ENCODE peak calls at places on chromosomes 7 and 10, in ten cellular contexts. One of them, this sample, is unnamed.

GRCh38 chr7:26419198-26419597 is 127.5 kb downstream of the SNX10 start:
- DNase-seq in upper lobe of left lung: no peak
- DNase-seq in HepG2: no peak
- DNase-seq in H1: no peak
- DNase-seq in sigmoid colon: no peak
- DNase-seq in esophagus muscularis mucosa: no peak
- DNase-seq in transverse colon: no peak
- DNase-seq in GM23338: no peak
- DNase-seq in stomach: no peak
- DNase-seq in breast epithelium: no peak
- DNase-seq in this sample: no peak

GRCh38 chr7:2052657-2053048 is 180.1 kb downstream of the MAD1L1 start:
- DNase-seq in upper lobe of left lung: no peak
- DNase-seq in HepG2: no peak
- DNase-seq in H1: no peak
- DNase-seq in sigmoid colon: no peak
- DNase-seq in esophagus muscularis mucosa: no peak
- DNase-seq in transverse colon: no peak
- DNase-seq in GM23338: no peak
- DNase-seq in stomach: no peak
- DNase-seq in breast epithelium: no peak
- DNase-seq in this sample: no peak

GRCh38 chr7:11228515-11228914 is 254.8 kb downstream of the PHF14 start:
- DNase-seq in upper lobe of left lung: peak
- DNase-seq in HepG2: no peak
- DNase-seq in H1: no peak
- DNase-seq in sigmoid colon: peak
- DNase-seq in esophagus muscularis mucosa: peak
- DNase-seq in transverse colon: peak
- DNase-seq in GM23338: no peak
- DNase-seq in stomach: peak
- DNase-seq in breast epithelium: no peak
- DNase-seq in this sample: no peak

GRCh38 chr10:70759769-70760168 is 25.4 kb downstream of the TBATA start:
- DNase-seq in upper lobe of left lung: no peak
- DNase-seq in HepG2: no peak
- DNase-seq in H1: peak
- DNase-seq in sigmoid colon: peak
- DNase-seq in esophagus muscularis mucosa: no peak
- DNase-seq in transverse colon: no peak
- DNase-seq in GM23338: peak
- DNase-seq in stomach: no peak
- DNase-seq in breast epithelium: no peak
- DNase-seq in this sample: no peak

GRCh38 chr7:12111461-12112405 is 99.4 kb upstream of the TMEM106B start:
- DNase-seq in upper lobe of left lung: peak
- DNase-seq in HepG2: no peak
- DNase-seq in H1: peak
- DNase-seq in sigmoid colon: peak
- DNase-seq in esophagus muscularis mucosa: no peak
- DNase-seq in transverse colon: peak
- DNase-seq in GM23338: peak
- DNase-seq in stomach: no peak
- DNase-seq in breast epithelium: no peak
- DNase-seq in this sample: no peak

GRCh38 chr7:129271500-129272355 is 46.9 kb downstream of the AHCYL2 start:
- DNase-seq in upper lobe of left lung: peak
- DNase-seq in HepG2: peak
- DNase-seq in H1: peak
- DNase-seq in sigmoid colon: no peak
- DNase-seq in esophagus muscularis mucosa: no peak
- DNase-seq in transverse colon: peak
- DNase-seq in GM23338: peak
- DNase-seq in stomach: peak
- DNase-seq in breast epithelium: no peak
- DNase-seq in this sample: no peak

GRCh38 chr10:81541517-81541916 is 333.5 kb upstream of the NRG3 start:
- DNase-seq in upper lobe of left lung: no peak
- DNase-seq in HepG2: no peak
- DNase-seq in H1: no peak
- DNase-seq in sigmoid colon: no peak
- DNase-seq in esophagus muscularis mucosa: no peak
- DNase-seq in transverse colon: no peak
- DNase-seq in GM23338: no peak
- DNase-seq in stomach: no peak
- DNase-seq in breast epithelium: no peak
- DNase-seq in this sample: no peak

GRCh38 chr7:26060713-26061339 is 91.2 kb upstream of the NFE2L3 start:
- DNase-seq in upper lobe of left lung: no peak
- DNase-seq in HepG2: no peak
- DNase-seq in H1: no peak
- DNase-seq in sigmoid colon: no peak
- DNase-seq in esophagus muscularis mucosa: no peak
- DNase-seq in transverse colon: no peak
- DNase-seq in GM23338: no peak
- DNase-seq in stomach: no peak
- DNase-seq in breast epithelium: no peak
- DNase-seq in this sample: no peak

GRCh38 chr7:142519790-142520078 is 229.5 kb upstream of the PRSS1 start:
- DNase-seq in upper lobe of left lung: no peak
- DNase-seq in HepG2: no peak
- DNase-seq in H1: no peak
- DNase-seq in sigmoid colon: no peak
- DNase-seq in esophagus muscularis mucosa: peak
- DNase-seq in transverse colon: no peak
- DNase-seq in GM23338: no peak
- DNase-seq in stomach: no peak
- DNase-seq in breast epithelium: no peak
- DNase-seq in this sample: no peak

GRCh38 chr7:44311561-44312495 is 13.6 kb downstream of the CAMK2B start:
- DNase-seq in upper lobe of left lung: no peak
- DNase-seq in HepG2: no peak
- DNase-seq in H1: no peak
- DNase-seq in sigmoid colon: no peak
- DNase-seq in esophagus muscularis mucosa: peak
- DNase-seq in transverse colon: no peak
- DNase-seq in GM23338: no peak
- DNase-seq in stomach: peak
- DNase-seq in breast epithelium: peak
- DNase-seq in this sample: peak

GRCh38 chr7:30145521-30145920 is 10.7 kb downstream of the MTURN start:
- DNase-seq in upper lobe of left lung: no peak
- DNase-seq in HepG2: no peak
- DNase-seq in H1: no peak
- DNase-seq in sigmoid colon: no peak
- DNase-seq in esophagus muscularis mucosa: no peak
- DNase-seq in transverse colon: no peak
- DNase-seq in GM23338: no peak
- DNase-seq in stomach: no peak
- DNase-seq in breast epithelium: no peak
- DNase-seq in this sample: no peak

GRCh38 chr10:30999084-30999712 is 32.5 kb downstream of the ZNF438 start:
- DNase-seq in upper lobe of left lung: peak
- DNase-seq in HepG2: no peak
- DNase-seq in H1: no peak
- DNase-seq in sigmoid colon: peak
- DNase-seq in esophagus muscularis mucosa: no peak
- DNase-seq in transverse colon: no peak
- DNase-seq in GM23338: no peak
- DNase-seq in stomach: peak
- DNase-seq in breast epithelium: no peak
- DNase-seq in this sample: no peak
- TF ChIP-seq POLR2AphosphoS5 in upper lobe of left lung: peak
- TF ChIP-seq POLR2AphosphoS5 in HepG2: no peak
- TF ChIP-seq POLR2AphosphoS5 in H1: no peak
- TF ChIP-seq POLR2AphosphoS5 in sigmoid colon: peak
- TF ChIP-seq POLR2AphosphoS5 in esophagus muscularis mucosa: peak
- TF ChIP-seq POLR2AphosphoS5 in transverse colon: peak
- TF ChIP-seq POLR2AphosphoS5 in GM23338: no peak
- TF ChIP-seq POLR2AphosphoS5 in stomach: peak
- TF ChIP-seq POLR2AphosphoS5 in breast epithelium: no peak
- TF ChIP-seq POLR2AphosphoS5 in this sample: no peak

GRCh38 chr7:55887786-55888185 is 530 bp downstream of the ZNF713 start:
- DNase-seq in upper lobe of left lung: no peak
- DNase-seq in HepG2: no peak
- DNase-seq in H1: no peak
- DNase-seq in sigmoid colon: no peak
- DNase-seq in esophagus muscularis mucosa: no peak
- DNase-seq in transverse colon: no peak
- DNase-seq in GM23338: no peak
- DNase-seq in stomach: no peak
- DNase-seq in breast epithelium: no peak
- DNase-seq in this sample: no peak
- H3K4me3 ChIP-seq in upper lobe of left lung: peak
- H3K4me3 ChIP-seq in HepG2: peak
- H3K4me3 ChIP-seq in H1: peak
- H3K4me3 ChIP-seq in sigmoid colon: peak
- H3K4me3 ChIP-seq in esophagus muscularis mucosa: peak
- H3K4me3 ChIP-seq in transverse colon: peak
- H3K4me3 ChIP-seq in GM23338: peak
- H3K4me3 ChIP-seq in stomach: peak
- H3K4me3 ChIP-seq in breast epithelium: peak
- H3K4me3 ChIP-seq in this sample: peak

GRCh38 chr7:74026406-74027123 is 1.4 kb upstream of the ELN start:
- DNase-seq in upper lobe of left lung: peak
- DNase-seq in HepG2: peak
- DNase-seq in H1: peak
- DNase-seq in sigmoid colon: peak
- DNase-seq in esophagus muscularis mucosa: peak
- DNase-seq in transverse colon: peak
- DNase-seq in GM23338: peak
- DNase-seq in stomach: peak
- DNase-seq in breast epithelium: peak
- DNase-seq in this sample: no peak
- TF ChIP-seq POLR2AphosphoS5 in upper lobe of left lung: no peak
- TF ChIP-seq POLR2AphosphoS5 in HepG2: no peak
- TF ChIP-seq POLR2AphosphoS5 in H1: no peak
- TF ChIP-seq POLR2AphosphoS5 in sigmoid colon: no peak
- TF ChIP-seq POLR2AphosphoS5 in esophagus muscularis mucosa: peak
- TF ChIP-seq POLR2AphosphoS5 in transverse colon: no peak
- TF ChIP-seq POLR2AphosphoS5 in GM23338: no peak
- TF ChIP-seq POLR2AphosphoS5 in stomach: no peak
- TF ChIP-seq POLR2AphosphoS5 in breast epithelium: no peak
- TF ChIP-seq POLR2AphosphoS5 in this sample: no peak

GRCh38 chr10:29343607-29344038 is 54.8 kb downstream of the LYZL1 start:
- DNase-seq in upper lobe of left lung: no peak
- DNase-seq in HepG2: no peak
- DNase-seq in H1: no peak
- DNase-seq in sigmoid colon: no peak
- DNase-seq in esophagus muscularis mucosa: no peak
- DNase-seq in transverse colon: no peak
- DNase-seq in GM23338: no peak
- DNase-seq in stomach: no peak
- DNase-seq in breast epithelium: no peak
- DNase-seq in this sample: no peak

GRCh38 chr10:29345893-29346175 is 57.0 kb downstream of the LYZL1 start:
- DNase-seq in upper lobe of left lung: no peak
- DNase-seq in HepG2: no peak
- DNase-seq in H1: no peak
- DNase-seq in sigmoid colon: no peak
- DNase-seq in esophagus muscularis mucosa: no peak
- DNase-seq in transverse colon: no peak
- DNase-seq in GM23338: no peak
- DNase-seq in stomach: no peak
- DNase-seq in breast epithelium: no peak
- DNase-seq in this sample: no peak

GRCh38 chr10:29344073-29344820 is 55.4 kb downstream of the LYZL1 start:
- DNase-seq in upper lobe of left lung: no peak
- DNase-seq in HepG2: no peak
- DNase-seq in H1: no peak
- DNase-seq in sigmoid colon: no peak
- DNase-seq in esophagus muscularis mucosa: no peak
- DNase-seq in transverse colon: no peak
- DNase-seq in GM23338: peak
- DNase-seq in stomach: no peak
- DNase-seq in breast epithelium: no peak
- DNase-seq in this sample: no peak

GRCh38 chr10:29345144-29345892 is 56.4 kb downstream of the LYZL1 start:
- DNase-seq in upper lobe of left lung: no peak
- DNase-seq in HepG2: no peak
- DNase-seq in H1: no peak
- DNase-seq in sigmoid colon: no peak
- DNase-seq in esophagus muscularis mucosa: no peak
- DNase-seq in transverse colon: no peak
- DNase-seq in GM23338: no peak
- DNase-seq in stomach: no peak
- DNase-seq in breast epithelium: no peak
- DNase-seq in this sample: no peak
- H3K4me3 ChIP-seq in upper lobe of left lung: no peak
- H3K4me3 ChIP-seq in HepG2: no peak
- H3K4me3 ChIP-seq in H1: no peak
- H3K4me3 ChIP-seq in sigmoid colon: no peak
- H3K4me3 ChIP-seq in esophagus muscularis mucosa: no peak
- H3K4me3 ChIP-seq in transverse colon: no peak
- H3K4me3 ChIP-seq in GM23338: no peak
- H3K4me3 ChIP-seq in stomach: no peak
- H3K4me3 ChIP-seq in breast epithelium: no peak
- H3K4me3 ChIP-seq in this sample: no peak